ENCODE peak calls at places on chromosomes 3 and 15, in ten cellular contexts. Z, T, M, W, U, L, V, E, K and J are unnamed samples.

GRCh38 chr15:89822030-89822429 is 7.4 kb upstream of the ANPEP start:
- DNase-seq in Z (peak), T (no peak), M (no peak), W (peak), U (no peak), L (peak), V (peak), E (no peak), K (no peak), J (no peak)

GRCh38 chr3:57170946-57171345 is 5.8 kb upstream of the IL17RD start:
- DNase-seq in Z (no peak), T (no peak), M (no peak), W (no peak), U (no peak), L (no peak), V (no peak), E (no peak), K (no peak), J (no peak)

GRCh38 chr3:38608086-38608775 is 41.3 kb downstream of the SCN5A start:
- DNase-seq in Z (no peak), T (no peak), M (no peak), W (no peak), U (no peak), L (peak), V (no peak), E (no peak), K (no peak), J (no peak)

GRCh38 chr3:165254812-165255211 is 58.6 kb upstream of the SLITRK3 start:
- DNase-seq in Z (no peak), T (no peak), M (no peak), W (peak), U (peak), L (no peak), V (peak), E (peak), K (peak), J (no peak)

GRCh38 chr15:26115229-26115943 is 252.3 kb upstream of the ATP10A start:
- DNase-seq in Z (no peak), T (no peak), M (no peak), W (no peak), U (no peak), L (no peak), V (no peak), E (no peak), K (no peak), J (no peak)

GRCh38 chr15:27897481-27897880 is 201.6 kb downstream of the OCA2 start:
- DNase-seq in Z (no peak), T (no peak), M (no peak), W (no peak), U (no peak), L (no peak), V (no peak), E (no peak), K (no peak), J (no peak)

GRCh38 chr3:26623409-26624208 is 1.0 kb downstream of the LRRC3B start:
- DNase-seq in Z (no peak), T (no peak), M (no peak), W (no peak), U (no peak), L (no peak), V (no peak), E (no peak), K (no peak), J (no peak)

GRCh38 chr15:89556413-89557262 is 18.6 kb upstream of the TICRR start:
- DNase-seq in Z (peak), T (peak), M (peak), W (peak), U (peak), L (no peak), V (peak), E (peak), K (peak), J (no peak)

GRCh38 chr15:98547741-98548166 is 100.6 kb upstream of the IGF1R start:
- DNase-seq in Z (no peak), T (peak), M (no peak), W (no peak), U (peak), L (no peak), V (no peak), E (peak), K (peak), J (no peak)

GRCh38 chr3:10521772-10522441 is 16.5 kb upstream of the ATP2B2 start:
- DNase-seq in Z (no peak), T (peak), M (no peak), W (no peak), U (no peak), L (no peak), V (no peak), E (no peak), K (no peak), J (no peak)

GRCh38 chr15:45253330-45253729 is 1.3 kb downstream of the SLC28A2 start:
- DNase-seq in Z (no peak), T (no peak), M (no peak), W (no peak), U (no peak), L (no peak), V (peak), E (no peak), K (no peak), J (no peak)

GRCh38 chr15:88878720-88879184 is 16.6 kb downstream of the HAPLN3 start:
- DNase-seq in Z (no peak), T (peak), M (peak), W (peak), U (peak), L (no peak), V (peak), E (peak), K (no peak), J (no peak)

GRCh38 chr3:86958534-86958933 is 32.4 kb downstream of the VGLL3 start:
- DNase-seq in Z (peak), T (no peak), M (no peak), W (no peak), U (peak), L (no peak), V (no peak), E (peak), K (no peak), J (no peak)

GRCh38 chr3:15384510-15385237 is 42.7 kb downstream of the METTL6 start:
- DNase-seq in Z (no peak), T (no peak), M (peak), W (no peak), U (peak), L (no peak), V (peak), E (no peak), K (no peak), J (no peak)

GRCh38 chr3:190911382-190911781 is 48.9 kb upstream of the GMNC start:
- DNase-seq in Z (no peak), T (no peak), M (no peak), W (no peak), U (no peak), L (no peak), V (no peak), E (no peak), K (no peak), J (no peak)

GRCh38 chr15:74872702-74873035 is 496 bp downstream of the SCAMP2 start:
- DNase-seq in Z (no peak), T (no peak), M (no peak), W (no peak), U (no peak), L (no peak), V (no peak), E (no peak), K (no peak), J (no peak)

GRCh38 chr3:99248913-99249312 is 347.4 kb upstream of the DCBLD2 start:
- DNase-seq in Z (no peak), T (no peak), M (no peak), W (no peak), U (peak), L (no peak), V (no peak), E (peak), K (no peak), J (no peak)

GRCh38 chr3:143731776-143732175 is 116.5 kb downstream of the SLC9A9 start:
- DNase-seq in Z (no peak), T (no peak), M (no peak), W (no peak), U (no peak), L (no peak), V (no peak), E (no peak), K (no peak), J (no peak)

GRCh38 chr3:126747768-126748167 is 43.7 kb downstream of the CHCHD6 start:
- DNase-seq in Z (no peak), T (no peak), M (no peak), W (no peak), U (no peak), L (no peak), V (no peak), E (no peak), K (no peak), J (no peak)

GRCh38 chr15:55403531-55403930 is 4.6 kb downstream of the CCPG1 start:
- DNase-seq in Z (no peak), T (no peak), M (no peak), W (no peak), U (peak), L (no peak), V (peak), E (peak), K (no peak), J (no peak)

GRCh38 chr3:72574144-72574543 is 274.1 kb downstream of the SHQ1 start:
- DNase-seq in Z (no peak), T (no peak), M (no peak), W (no peak), U (peak), L (no peak), V (no peak), E (no peak), K (no peak), J (no peak)

GRCh38 chr3:126422121-126422520 is 27.4 kb downstream of the CFAP100 start:
- DNase-seq in Z (no peak), T (peak), M (no peak), W (no peak), U (no peak), L (no peak), V (no peak), E (no peak), K (no peak), J (no peak)

GRCh38 chr15:75891895-75892294 is 11.8 kb upstream of the FBXO22 start:
- DNase-seq in Z (peak), T (no peak), M (no peak), W (no peak), U (peak), L (no peak), V (no peak), E (peak), K (no peak), J (no peak)

GRCh38 chr3:48125026-48125704 is 63.1 kb downstream of the CDC25A start:
- DNase-seq in Z (peak), T (no peak), M (no peak), W (no peak), U (peak), L (no peak), V (no peak), E (peak), K (no peak), J (no peak)

GRCh38 chr3:159988617-159989251 is at the start of gene IL12A:
- DNase-seq in Z (peak), T (peak), M (peak), W (peak), U (peak), L (peak), V (peak), E (peak), K (peak), J (peak)
- TF ChIP-seq CTCF in Z (peak), T (peak), M (peak), W (peak), U (peak), L (peak), V (peak), E (peak), K (peak), J (peak)

GRCh38 chr3:147614210-147614609 is 205.0 kb downstream of the ZIC1 start:
- DNase-seq in Z (no peak), T (no peak), M (no peak), W (no peak), U (no peak), L (no peak), V (peak), E (peak), K (no peak), J (no peak)

GRCh38 chr3:147613710-147614109 is 204.5 kb downstream of the ZIC1 start:
- DNase-seq in Z (no peak), T (no peak), M (peak), W (no peak), U (no peak), L (no peak), V (peak), E (peak), K (no peak), J (no peak)

GRCh38 chr3:147618636-147619035 is 209.5 kb downstream of the ZIC1 start:
- DNase-seq in Z (no peak), T (no peak), M (no peak), W (no peak), U (no peak), L (no peak), V (no peak), E (peak), K (no peak), J (no peak)

GRCh38 chr3:147619925-147620580 is 210.9 kb downstream of the ZIC1 start:
- DNase-seq in Z (no peak), T (no peak), M (no peak), W (no peak), U (no peak), L (no peak), V (no peak), E (peak), K (no peak), J (no peak)

GRCh38 chr3:147616998-147617619 is 207.9 kb downstream of the ZIC1 start:
- DNase-seq in Z (no peak), T (no peak), M (no peak), W (no peak), U (peak), L (no peak), V (no peak), E (peak), K (no peak), J (no peak)
- TF ChIP-seq CTCF in Z (peak), T (no peak), M (peak), W (peak), U (peak), L (peak), V (peak), E (peak), K (no peak), J (no peak)

DNA sequence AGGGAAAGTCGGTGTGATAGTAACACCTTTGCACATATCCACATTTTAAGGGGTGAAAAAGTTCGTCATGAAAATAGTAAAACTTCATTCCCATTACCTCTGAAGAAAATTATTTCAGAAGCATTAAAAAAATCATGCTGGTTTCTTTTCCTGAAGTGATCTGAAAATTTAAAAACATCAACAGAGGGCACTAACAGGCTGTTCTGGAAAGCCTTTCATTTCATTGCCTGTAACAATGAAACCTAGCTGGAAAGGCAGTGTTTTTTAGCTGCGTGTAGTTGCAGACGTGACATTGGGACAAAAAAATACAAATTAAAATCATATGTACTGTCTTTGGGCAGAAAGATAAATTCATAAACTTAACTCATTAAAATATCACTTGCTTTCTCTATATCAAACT is 993.8 kb downstream of the GBE1 start:
- DNase-seq in Z (no peak), T (no peak), M (no peak), W (no peak), U (peak), L (no peak), V (no peak), E (no peak), K (no peak), J (no peak)
- TF ChIP-seq CTCF in Z (no peak), T (no peak), M (no peak), W (no peak), U (no peak), L (no peak), V (no peak), E (no peak), K (no peak), J (no peak)

DNA sequence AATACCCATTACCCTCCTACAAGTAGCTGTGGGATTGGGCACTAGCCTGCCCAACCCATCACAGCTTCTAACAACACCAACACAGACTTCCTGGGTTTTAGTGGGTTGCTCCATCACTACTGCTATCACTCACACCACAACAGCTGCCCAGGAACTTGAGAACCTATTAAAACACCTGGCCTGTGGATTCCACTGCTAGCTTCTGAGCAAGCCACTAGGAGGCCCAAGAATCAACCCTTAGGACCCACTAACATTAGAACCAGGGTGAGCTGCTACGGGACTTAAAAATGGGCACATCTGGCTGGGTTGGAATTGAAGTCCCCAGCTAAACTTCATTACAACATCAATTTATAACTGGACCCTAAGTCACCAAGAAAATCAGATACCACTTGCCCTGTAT is 113.2 kb upstream of the TP63 start:
- DNase-seq in Z (no peak), T (no peak), M (no peak), W (no peak), U (no peak), L (no peak), V (peak), E (no peak), K (no peak), J (no peak)
- TF ChIP-seq CTCF in Z (no peak), T (no peak), M (no peak), W (no peak), U (no peak), L (no peak), V (no peak), E (no peak), K (no peak), J (no peak)